ENCODE peak calls at places on chromosomes 1 and 21, in five cellular contexts. One of them, this sample, is unnamed.

GRCh38 chr21:15063081-15063820 is 1.5 kb downstream of the NRIP1 start:
- DNase-seq in GM12878: no peak
- DNase-seq in H1: no peak
- DNase-seq in HepG2: peak
- DNase-seq in GM12891: no peak
- DNase-seq in this sample: no peak

GRCh38 chr21:33820371-33820770 is 95.2 kb downstream of the ATP5PO start:
- DNase-seq in HepG2: no peak
- DNase-seq in GM12891: no peak
- DNase-seq in H1: no peak
- DNase-seq in GM12878: no peak
- DNase-seq in this sample: no peak

GRCh38 chr1:11138952-11139351 is 39.3 kb upstream of the EXOSC10 start:
- DNase-seq in GM12878: no peak
- DNase-seq in H1: no peak
- DNase-seq in HepG2: no peak
- DNase-seq in GM12891: no peak
- DNase-seq in this sample: no peak

GRCh38 chr21:29091032-29091431 is 17.6 kb upstream of the CCT8 start:
- DNase-seq in H1: no peak
- DNase-seq in HepG2: no peak
- DNase-seq in GM12878: no peak
- DNase-seq in GM12891: no peak
- DNase-seq in this sample: no peak

GRCh38 chr1:203177471-203178039 is 1.9 kb upstream of the MYBPH start:
- DNase-seq in GM12891: no peak
- DNase-seq in GM12878: no peak
- DNase-seq in H1: no peak
- DNase-seq in HepG2: no peak
- DNase-seq in this sample: no peak

GRCh38 chr1:193438771-193439170 is 252.4 kb upstream of the B3GALT2 start:
- DNase-seq in GM12878: no peak
- DNase-seq in HepG2: no peak
- DNase-seq in GM12891: no peak
- DNase-seq in H1: no peak
- DNase-seq in this sample: no peak

GRCh38 chr1:219991511-219991810 is 54.8 kb downstream of the EPRS1 start:
- DNase-seq in H1: no peak
- DNase-seq in HepG2: no peak
- DNase-seq in GM12891: no peak
- DNase-seq in GM12878: no peak
- DNase-seq in this sample: no peak

GRCh38 chr1:241627453-241628329 is 12.5 kb downstream of the CHML start:
- DNase-seq in H1: no peak
- DNase-seq in GM12891: no peak
- DNase-seq in HepG2: peak
- DNase-seq in GM12878: peak
- DNase-seq in this sample: no peak

GRCh38 chr1:147273409-147274307 is 31.2 kb downstream of the CHD1L start:
- DNase-seq in GM12891: peak
- DNase-seq in HepG2: peak
- DNase-seq in GM12878: peak
- DNase-seq in H1: no peak
- DNase-seq in this sample: peak

GRCh38 chr21:38619865-38620513 is 121.7 kb upstream of the ERG start:
- DNase-seq in HepG2: no peak
- DNase-seq in GM12891: no peak
- DNase-seq in GM12878: no peak
- DNase-seq in H1: no peak
- DNase-seq in this sample: no peak

GRCh38 chr1:116889417-116889816 is 20.3 kb upstream of the PTGFRN start:
- DNase-seq in HepG2: no peak
- DNase-seq in GM12878: no peak
- DNase-seq in GM12891: no peak
- DNase-seq in H1: no peak
- DNase-seq in this sample: no peak

GRCh38 chr1:230958370-230958769 is 20.3 kb downstream of the TTC13 start:
- DNase-seq in GM12878: no peak
- DNase-seq in HepG2: no peak
- DNase-seq in GM12891: no peak
- DNase-seq in H1: no peak
- DNase-seq in this sample: no peak

GRCh38 chr1:78061825-78062523 is 16.2 kb downstream of the GIPC2 start:
- DNase-seq in HepG2: no peak
- DNase-seq in GM12891: no peak
- DNase-seq in GM12878: no peak
- DNase-seq in H1: no peak
- DNase-seq in this sample: no peak

GRCh38 chr1:147717051-147717705 is 43.2 kb downstream of the GJA5 start:
- DNase-seq in HepG2: peak
- DNase-seq in GM12891: no peak
- DNase-seq in H1: no peak
- DNase-seq in GM12878: no peak
- DNase-seq in this sample: no peak

GRCh38 chr1:16396591-16396990 is 29.5 kb downstream of the SZRD1 start:
- DNase-seq in GM12891: no peak
- DNase-seq in GM12878: no peak
- DNase-seq in H1: no peak
- DNase-seq in HepG2: no peak
- DNase-seq in this sample: no peak

GRCh38 chr1:211660718-211661222 is 14.7 kb downstream of the NEK2 start:
- DNase-seq in GM12891: no peak
- DNase-seq in H1: no peak
- DNase-seq in GM12878: no peak
- DNase-seq in HepG2: no peak
- DNase-seq in this sample: no peak

GRCh38 chr1:67608661-67609571 is 76.1 kb upstream of the GADD45A start:
- DNase-seq in HepG2: no peak
- DNase-seq in H1: no peak
- DNase-seq in GM12878: peak
- DNase-seq in GM12891: no peak
- DNase-seq in this sample: no peak

GRCh38 chr1:64847666-64848065 is 102.8 kb downstream of the RAVER2 start:
- DNase-seq in GM12891: no peak
- DNase-seq in HepG2: no peak
- DNase-seq in H1: no peak
- DNase-seq in GM12878: no peak
- DNase-seq in this sample: no peak

GRCh38 chr1:231748744-231749143 is 122.2 kb downstream of the DISC1 start:
- DNase-seq in GM12878: no peak
- DNase-seq in GM12891: no peak
- DNase-seq in H1: no peak
- DNase-seq in HepG2: peak
- DNase-seq in this sample: no peak

GRCh38 chr1:179048339-179049124 is 22.8 kb downstream of the FAM20B start:
- DNase-seq in GM12891: no peak
- DNase-seq in GM12878: no peak
- DNase-seq in HepG2: no peak
- DNase-seq in H1: no peak
- DNase-seq in this sample: no peak

GRCh38 chr1:210739627-210740026 is 394.3 kb downstream of the KCNH1 start:
- DNase-seq in HepG2: no peak
- DNase-seq in GM12891: no peak
- DNase-seq in GM12878: no peak
- DNase-seq in H1: no peak
- DNase-seq in this sample: no peak

DNA sequence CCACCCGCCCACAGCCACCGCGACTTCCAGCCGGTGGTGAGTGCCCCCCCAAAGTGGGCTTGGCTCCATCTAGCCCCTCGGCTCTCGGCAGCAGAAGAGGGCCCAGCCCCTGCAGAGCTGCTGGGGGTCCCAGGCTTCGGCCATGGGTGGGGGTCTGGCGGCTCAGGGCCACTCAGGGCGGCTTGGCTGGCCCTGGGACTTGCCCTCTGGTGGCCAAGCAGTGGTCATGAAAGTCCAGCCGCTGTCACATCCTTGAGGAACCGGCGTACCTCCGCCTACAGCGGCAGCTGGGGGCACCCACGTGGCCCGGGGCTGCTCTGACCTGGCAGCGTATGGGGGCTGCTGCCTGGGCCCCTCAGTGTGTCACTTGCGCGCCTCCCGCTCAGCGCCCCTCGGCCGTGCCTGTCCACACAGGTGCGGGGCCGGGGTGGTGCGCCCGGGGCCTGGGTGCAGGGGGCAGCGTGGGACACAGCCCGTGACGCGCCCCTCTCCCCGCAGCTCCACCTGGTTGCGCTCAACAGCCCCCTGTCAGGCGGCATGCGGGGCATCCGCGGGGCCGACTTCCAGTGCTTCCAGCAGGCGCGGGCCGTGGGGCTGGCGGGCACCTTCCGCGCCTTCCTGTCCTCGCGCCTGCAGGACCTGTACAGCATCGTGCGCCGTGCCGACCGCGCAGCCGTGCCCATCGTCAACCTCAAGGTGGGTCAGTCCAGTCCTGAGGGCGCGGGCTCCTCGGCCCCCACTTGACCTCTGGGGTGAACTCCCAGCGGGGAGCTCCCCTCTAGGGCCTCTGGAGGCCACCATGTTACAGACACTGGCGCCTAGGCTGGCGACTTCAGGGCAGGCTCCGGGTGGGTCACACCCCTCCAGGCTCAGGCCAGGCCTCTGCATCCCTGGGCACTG is 32.4 kb downstream of the SLC19A1 start:
- DNase-seq in HepG2: no peak
- DNase-seq in GM12891: no peak
- DNase-seq in H1: no peak
- DNase-seq in GM12878: no peak
- DNase-seq in this sample: no peak
- TF ChIP-seq TAF1 in HepG2: no peak
- TF ChIP-seq TAF1 in GM12891: no peak
- TF ChIP-seq TAF1 in H1: no peak
- TF ChIP-seq TAF1 in GM12878: no peak
- TF ChIP-seq TAF1 in this sample: no peak

DNA sequence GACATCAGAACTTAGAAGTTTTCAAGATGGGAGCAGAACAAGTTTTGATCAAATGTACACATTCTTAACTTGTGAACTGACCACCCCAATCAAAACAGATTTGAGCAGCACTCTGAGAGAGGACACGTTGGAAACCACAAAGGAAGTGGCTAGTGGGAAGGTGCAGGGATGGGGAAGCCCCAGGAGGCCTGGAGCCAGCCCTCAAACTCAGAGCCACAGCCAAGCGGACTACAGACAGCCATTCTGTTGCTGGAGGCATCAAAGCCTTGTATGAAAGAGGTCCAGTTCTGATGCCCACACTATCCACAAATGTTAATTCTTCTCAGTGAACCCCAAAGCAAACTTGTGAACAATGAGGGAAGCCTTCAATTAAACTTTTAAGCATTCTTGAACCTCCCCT is 143.6 kb upstream of the RAB4A start:
- DNase-seq in H1: no peak
- DNase-seq in GM12891: no peak
- DNase-seq in GM12878: no peak
- DNase-seq in HepG2: no peak
- DNase-seq in this sample: no peak
- TF ChIP-seq TAF1 in H1: no peak
- TF ChIP-seq TAF1 in GM12891: no peak
- TF ChIP-seq TAF1 in GM12878: no peak
- TF ChIP-seq TAF1 in HepG2: no peak
- TF ChIP-seq TAF1 in this sample: no peak

DNA sequence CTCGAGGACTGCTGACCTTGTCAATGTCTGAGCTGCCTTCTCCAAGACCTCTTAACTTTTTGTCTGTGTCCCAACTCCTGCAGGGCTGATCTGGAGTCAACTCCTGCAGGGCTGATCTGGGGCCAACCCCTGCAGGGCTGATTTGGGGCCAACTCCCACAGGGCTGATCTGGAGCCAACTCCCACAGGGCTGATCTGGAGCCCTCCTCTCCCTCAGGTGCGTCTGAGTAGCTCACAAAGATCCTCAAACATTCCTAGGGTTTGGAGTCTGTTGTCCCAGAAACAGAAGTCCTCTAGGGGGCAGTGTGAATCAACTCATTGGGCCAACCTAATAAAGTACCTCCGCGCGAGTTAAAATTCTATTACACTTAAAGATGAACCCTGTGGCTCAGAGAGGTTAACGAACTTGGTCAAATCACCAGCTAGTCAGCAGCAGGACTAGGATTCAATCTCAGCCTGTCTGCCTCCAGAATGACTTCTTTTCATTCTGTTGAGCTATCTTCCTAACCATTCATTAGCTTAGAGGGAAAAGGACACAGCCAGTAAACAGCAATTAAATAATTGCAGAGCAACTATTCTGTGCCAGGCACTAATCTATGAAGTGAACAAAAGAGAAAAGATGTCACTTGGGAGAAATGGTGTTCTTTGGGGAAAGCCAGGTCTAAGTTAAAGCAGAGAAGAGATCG is 17.2 kb upstream of the RLF start:
- DNase-seq in GM12878: peak
- DNase-seq in GM12891: no peak
- DNase-seq in HepG2: peak
- DNase-seq in H1: peak
- DNase-seq in this sample: no peak
- TF ChIP-seq TAF1 in GM12878: no peak
- TF ChIP-seq TAF1 in GM12891: no peak
- TF ChIP-seq TAF1 in HepG2: no peak
- TF ChIP-seq TAF1 in H1: peak
- TF ChIP-seq TAF1 in this sample: no peak

GRCh38 chr1:150235852-150236613 is at the start of gene ANP32E:
- DNase-seq in H1: peak
- DNase-seq in GM12891: peak
- DNase-seq in HepG2: peak
- DNase-seq in GM12878: peak
- DNase-seq in this sample: peak

GRCh38 chr1:150233359-150234308 is 2.3 kb downstream of the ANP32E start:
- DNase-seq in GM12891: no peak
- DNase-seq in H1: peak
- DNase-seq in GM12878: no peak
- DNase-seq in HepG2: no peak
- DNase-seq in this sample: no peak

GRCh38 chr1:150235436-150235851 is 468 bp downstream of the ANP32E start:
- DNase-seq in GM12878: no peak
- DNase-seq in H1: no peak
- DNase-seq in HepG2: no peak
- DNase-seq in GM12891: no peak
- DNase-seq in this sample: no peak

GRCh38 chr1:150234309-150234646 is 1.6 kb downstream of the ANP32E start:
- DNase-seq in GM12878: no peak
- DNase-seq in GM12891: no peak
- DNase-seq in H1: no peak
- DNase-seq in HepG2: no peak
- DNase-seq in this sample: no peak

DNA sequence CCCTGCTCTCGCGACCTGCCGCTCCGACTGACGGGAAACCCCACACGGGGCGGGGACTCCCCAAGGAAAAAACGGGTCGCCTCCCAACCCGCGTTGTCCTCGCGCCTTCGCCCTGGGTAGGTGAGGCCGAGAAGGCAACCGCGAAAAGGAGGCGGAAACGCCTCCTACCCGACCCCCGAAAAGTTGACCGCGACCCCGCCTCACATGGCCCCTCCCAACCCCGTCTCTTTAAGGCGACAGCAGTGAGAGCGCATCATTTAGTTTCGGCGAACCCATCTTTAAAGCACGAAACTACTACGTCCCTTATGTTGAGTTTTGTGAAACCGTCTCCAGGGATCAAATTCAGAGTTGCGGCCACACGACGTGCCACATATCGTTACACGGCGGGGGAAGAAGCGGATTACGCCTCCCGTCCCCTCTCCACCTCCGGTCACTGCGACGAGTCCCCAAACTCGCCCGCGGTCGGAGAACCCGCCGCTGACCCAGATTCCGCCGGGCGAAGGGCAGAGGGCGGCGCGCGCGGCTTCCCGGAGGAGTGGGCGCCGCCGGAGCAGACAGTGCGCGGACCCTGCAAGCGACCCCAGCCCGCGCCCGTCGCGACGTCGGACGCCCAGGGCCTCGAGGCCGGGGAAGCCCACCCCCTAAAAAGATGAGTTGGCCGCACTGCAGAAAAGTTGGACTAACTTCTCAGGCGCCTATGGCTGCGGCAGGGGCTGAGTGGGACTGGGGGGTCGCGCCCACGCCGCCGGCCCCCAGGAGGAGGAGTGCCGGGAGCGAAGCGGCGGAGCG is 1.1 kb downstream of the ANP32E start:
- DNase-seq in GM12878: peak
- DNase-seq in H1: peak
- DNase-seq in GM12891: peak
- DNase-seq in HepG2: peak
- DNase-seq in this sample: peak
- TF ChIP-seq TAF1 in GM12878: peak
- TF ChIP-seq TAF1 in H1: peak
- TF ChIP-seq TAF1 in GM12891: peak
- TF ChIP-seq TAF1 in HepG2: peak
- TF ChIP-seq TAF1 in this sample: peak

This sample was measured in GM12892.